ENCODE peak calls at places on chromosomes 11 and 22, in nine cellular contexts. H is left ventricle myocardium inferior; C is AG08395; O is left colon; Q is kidney tubule cell; U is activated T-cell treated with anti-CD3 and anti-CD28 coated beads, Interleukin-2, amount 50 U/mL, for 48 hours; B is cardiac fibroblast; K is T-helper 9 cell; J is activated CD8-positive, alpha-beta memory T cell treated with anti-CD3 and anti-CD28 coated beads, Interleukin-2, amount 50 U/mL, for 48 hours. X is an unnamed sample.
A peak's percentile ranks its signal among the peaks of the same experiment; 100 is the strongest.

GRCh38 chr11:9728058-9728457 is 64.2 kb downstream of the SWAP70 start:
- DNase-seq in B (no peak), Q (no peak), C (no peak), O (no peak), U (no peak), K (no peak), J (no peak), H (no peak), X (no peak)

GRCh38 chr11:128696930-128697329 is 3.1 kb downstream of the FLI1 start:
- DNase-seq in J (no peak), K (no peak), Q (no peak), O (no peak), C (no peak), B (no peak), H (no peak), U (no peak), X (no peak)

GRCh38 chr11:132131962-132132361 is 761.5 kb downstream of the NTM start:
- DNase-seq in K (no peak), J (no peak), B (no peak), Q (no peak), U (no peak), O (no peak), C (no peak), H (no peak), X (no peak)

GRCh38 chr11:127653071-127653470 is 652.5 kb upstream of the KIRREL3 start:
- DNase-seq in U (no peak), K (no peak), J (no peak), B (no peak), H (no peak), Q (peak; percentile 78), C (no peak), O (no peak), X (no peak)

GRCh38 chr11:67731583-67731982 is 57.2 kb upstream of the ALDH3B2 start:
- DNase-seq in H (no peak), J (no peak), U (no peak), C (no peak), B (no peak), O (no peak), Q (no peak), K (no peak), X (no peak)

GRCh38 chr11:123546515-123546914 is 107.9 kb downstream of the SCN3B start:
- DNase-seq in C (peak; percentile 87), J (no peak), H (no peak), Q (no peak), U (no peak), K (no peak), B (peak; percentile 74), O (no peak), X (no peak)

GRCh38 chr22:28710112-28710888 is 30.7 kb upstream of the TTC28 start:
- DNase-seq in H (no peak), K (no peak), B (peak; percentile 88), J (no peak), O (no peak), C (peak; percentile 69), Q (peak; percentile 16), U (no peak), X (peak; percentile 50)

GRCh38 chr11:73288873-73289707 is 17.0 kb downstream of the P2RY6 start:
- DNase-seq in C (peak; percentile 88), Q (peak; percentile 98), U (peak; percentile 74), O (peak; percentile 66), B (peak; percentile 81), H (peak; percentile 70), K (peak; percentile 32), J (peak; percentile 78), X (peak; percentile 72)

GRCh38 chr11:93740802-93741093 is 547 bp downstream of the TAF1D start:
- DNase-seq in K (peak; percentile 43), U (peak; percentile 74), C (peak; percentile 64), Q (peak; percentile 69), B (peak; percentile 73), H (peak; percentile 48), O (peak; percentile 70), J (peak; percentile 87), X (peak; percentile 74)

GRCh38 chr11:63871962-63872832 is 33.3 kb downstream of the MARK2 start:
- DNase-seq in J (peak; percentile 66), K (no peak), U (peak; percentile 57), H (peak; percentile 75), Q (peak; percentile 97), B (peak; percentile 90), C (peak; percentile 96), O (peak; percentile 90), X (peak; percentile 97)

GRCh38 chr11:1163321-1163910 is 5.7 kb downstream of the MUC5AC start:
- DNase-seq in B (no peak), K (no peak), Q (no peak), U (no peak), H (peak; percentile 5), J (no peak), O (no peak), C (no peak), X (no peak)

GRCh38 chr11:35030716-35031213 is 108.2 kb upstream of the CD44 start:
- DNase-seq in H (peak; percentile 35), J (no peak), K (peak; percentile 33), Q (peak; percentile 95), B (peak; percentile 85), O (no peak), U (peak; percentile 52), C (peak; percentile 92), X (peak; percentile 97)

GRCh38 chr11:8313504-8314090 is 49.9 kb upstream of the LMO1 start:
- DNase-seq in U (no peak), B (no peak), K (no peak), C (no peak), O (no peak), H (no peak), Q (no peak), J (no peak), X (no peak)

GRCh38 chr11:73916435-73916834 is 34.4 kb upstream of the DNAJB13 start:
- DNase-seq in C (no peak), Q (peak; percentile 64), K (no peak), B (no peak), O (no peak), J (no peak), U (no peak), H (no peak), X (peak; percentile 21)

GRCh38 chr11:126488591-126489370 is 133.3 kb downstream of the ST3GAL4 start:
- DNase-seq in Q (no peak), U (no peak), O (no peak), K (no peak), J (no peak), H (no peak), B (no peak), C (no peak), X (no peak)

GRCh38 chr11:65551572-65552398 is 6.4 kb downstream of the LTBP3 start:
- DNase-seq in H (peak; percentile 45), C (no peak), O (peak; percentile 87), U (peak; percentile 81), K (peak; percentile 52), Q (peak; percentile 69), J (no peak), B (no peak), X (peak; percentile 48)

GRCh38 chr22:44698531-44699421 is 3.2 kb upstream of the PRR5 start:
- DNase-seq in O (peak; percentile 22), C (peak; percentile 89), U (no peak), H (no peak), J (no peak), K (no peak), B (peak; percentile 92), Q (peak; percentile 69), X (no peak)

GRCh38 chr22:26656896-26657851 is at the start of gene MIAT:
- DNase-seq in O (peak; percentile 53), K (peak; percentile 61), Q (no peak), H (no peak), U (peak; percentile 80), J (peak; percentile 84), C (peak; percentile 47), B (no peak), X (no peak)

GRCh38 chr22:30617819-30618218 is 10.8 kb downstream of the TCN2 start:
- DNase-seq in K (no peak), J (no peak), Q (no peak), H (no peak), U (no peak), C (no peak), O (no peak), B (no peak), X (no peak)

GRCh38 chr11:64716471-64717267 is 6.3 kb downstream of the NRXN2 start:
- DNase-seq in K (no peak), B (no peak), H (no peak), J (no peak), C (no peak), Q (no peak), O (no peak), U (no peak), X (no peak)

GRCh38 chr11:45622861-45623260 is 42.6 kb downstream of the CHST1 start:
- DNase-seq in Q (peak; percentile 6), U (no peak), J (no peak), K (no peak), B (no peak), H (no peak), C (no peak), O (no peak), X (no peak)

GRCh38 chr11:21268036-21268435 is 598.6 kb downstream of the NELL1 start:
- DNase-seq in Q (no peak), U (no peak), J (no peak), H (no peak), B (no peak), O (no peak), C (no peak), K (no peak), X (no peak)

GRCh38 chr11:57335343-57336110 is at the start of gene SSRP1:
- DNase-seq in J (peak; percentile 91), U (peak; percentile 90), H (peak; percentile 90), B (peak; percentile 88), C (peak; percentile 94), O (peak; percentile 91), K (peak; percentile 77), Q (peak; percentile 89), X (peak; percentile 83)

X was measured in MCF 10A.